ENCODE peak calls at places on chromosome 10, in five cellular contexts. O is HL-60, B is MCF 10A, R is AG04450, K is endothelial cell. Z is an unnamed sample.

GRCh38 chr10:88879754-88880286 is at the start of gene STAMBPL1:
- DNase-seq in O (peak), B (peak), R (no peak), K (peak), Z (no peak)

GRCh38 chr10:102595914-102596313 is 48.4 kb upstream of the TRIM8 start:
- DNase-seq in O (no peak), B (no peak), R (no peak), K (no peak), Z (no peak)

GRCh38 chr10:36033808-36034207 is 391.7 kb upstream of the FZD8 start:
- DNase-seq in O (no peak), B (no peak), R (no peak), K (no peak), Z (no peak)

GRCh38 chr10:84424731-84425165 is 96.4 kb downstream of the CCSER2 start:
- DNase-seq in O (no peak), B (peak), R (peak), K (peak), Z (no peak)

GRCh38 chr10:78914502-78915330 is 154.1 kb upstream of the ZMIZ1 start:
- DNase-seq in O (no peak), B (no peak), R (no peak), K (no peak), Z (no peak)

GRCh38 chr10:64170791-64171190 is 649.6 kb downstream of the REEP3 start:
- DNase-seq in O (no peak), B (no peak), R (no peak), K (no peak), Z (no peak)

GRCh38 chr10:78333362-78334143 is 299.9 kb downstream of the RPS24 start:
- DNase-seq in O (no peak), B (no peak), R (no peak), K (no peak), Z (no peak)

GRCh38 chr10:125448596-125448995 is 234.4 kb downstream of the TEX36 start:
- DNase-seq in O (no peak), B (peak), R (no peak), K (peak), Z (no peak)

GRCh38 chr10:117476716-117477115 is 65.8 kb upstream of the EMX2 start:
- DNase-seq in O (no peak), B (no peak), R (no peak), K (no peak), Z (no peak)

DNA sequence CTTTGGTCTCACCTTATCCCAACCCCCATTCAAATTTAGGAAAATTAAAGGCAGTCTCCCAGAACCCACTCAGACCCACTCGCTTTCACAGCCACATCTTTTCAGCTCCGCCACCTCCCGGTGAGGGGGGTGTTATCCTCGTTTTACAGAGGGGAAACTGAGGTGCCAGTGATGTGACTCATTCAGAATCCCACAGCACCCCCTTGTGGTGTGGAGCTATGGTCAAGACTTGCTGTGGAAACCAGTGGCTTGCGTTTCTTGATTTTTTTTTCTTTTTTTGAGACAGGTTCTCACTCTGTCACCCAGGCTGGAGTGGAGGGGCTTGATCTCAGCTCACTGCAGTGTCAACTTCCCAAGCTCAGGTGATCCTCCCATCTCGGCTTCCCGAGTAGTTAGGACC is 27.6 kb downstream of the SLC35G1 start:
- DNase-seq in O (peak), B (peak), R (no peak), K (peak), Z (no peak)
- TF ChIP-seq CTCF in O (no peak), B (peak), R (peak), K (peak), Z (peak)

GRCh38 chr10:106571216-106571954 is 593.1 kb downstream of the SORCS1 start:
- DNase-seq in O (no peak), B (peak), R (no peak), K (peak), Z (no peak)
- TF ChIP-seq CTCF in O (no peak), B (peak), R (peak), K (peak), Z (no peak)

DNA sequence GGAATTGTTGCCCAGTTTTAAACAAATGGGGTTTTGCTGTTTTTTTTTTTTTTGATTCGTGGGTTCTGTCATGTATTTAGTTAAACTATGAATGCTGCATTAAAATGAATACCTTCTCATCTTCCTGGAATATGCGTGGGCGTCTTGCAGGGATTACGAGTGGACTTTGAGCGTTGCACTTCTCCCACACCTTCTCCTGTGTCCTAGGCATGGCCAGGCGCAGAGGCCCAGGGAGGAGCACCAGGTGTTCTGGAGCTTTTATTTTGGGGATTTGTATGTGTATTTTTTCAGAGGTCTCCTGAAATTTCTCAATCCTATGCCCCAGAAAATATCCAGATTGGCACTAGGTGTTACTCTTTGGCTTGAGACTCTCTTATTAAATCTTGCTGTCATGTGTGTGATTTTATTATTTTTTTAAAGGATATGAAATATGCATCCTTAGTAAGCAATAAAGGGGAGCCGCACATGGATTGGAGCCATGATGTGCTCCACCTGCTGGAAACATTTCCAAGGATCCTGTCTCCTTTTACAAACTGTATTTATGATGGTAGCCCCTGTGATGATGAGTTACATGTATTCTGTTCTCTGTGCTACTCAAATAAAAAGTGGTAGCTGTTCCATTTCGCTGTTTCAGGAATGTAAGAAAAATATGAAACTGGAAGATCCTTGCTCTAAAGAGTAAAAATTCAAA is 482.2 kb upstream of the KLF6 start:
- DNase-seq in O (no peak), B (peak), R (no peak), K (no peak), Z (no peak)
- TF ChIP-seq CTCF in O (no peak), B (peak), R (peak), K (no peak), Z (no peak)

GRCh38 chr10:58412502-58412961 is 27.3 kb downstream of the TFAM start:
- DNase-seq in O (no peak), B (peak), R (peak), K (no peak), Z (no peak)
- TF ChIP-seq CTCF in O (no peak), B (no peak), R (peak), K (no peak), Z (no peak)

GRCh38 chr10:124418726-124419501 is at the start of gene OAT:
- DNase-seq in O (peak), B (peak), R (peak), K (peak), Z (peak)
- TF ChIP-seq CTCF in O (no peak), B (no peak), R (peak), K (no peak), Z (no peak)

GRCh38 chr10:12473491-12473890 is 124.1 kb downstream of the CAMK1D start:
- DNase-seq in O (no peak), B (no peak), R (no peak), K (no peak), Z (no peak)
- TF ChIP-seq CTCF in O (no peak), B (no peak), R (no peak), K (no peak), Z (no peak)

DNA sequence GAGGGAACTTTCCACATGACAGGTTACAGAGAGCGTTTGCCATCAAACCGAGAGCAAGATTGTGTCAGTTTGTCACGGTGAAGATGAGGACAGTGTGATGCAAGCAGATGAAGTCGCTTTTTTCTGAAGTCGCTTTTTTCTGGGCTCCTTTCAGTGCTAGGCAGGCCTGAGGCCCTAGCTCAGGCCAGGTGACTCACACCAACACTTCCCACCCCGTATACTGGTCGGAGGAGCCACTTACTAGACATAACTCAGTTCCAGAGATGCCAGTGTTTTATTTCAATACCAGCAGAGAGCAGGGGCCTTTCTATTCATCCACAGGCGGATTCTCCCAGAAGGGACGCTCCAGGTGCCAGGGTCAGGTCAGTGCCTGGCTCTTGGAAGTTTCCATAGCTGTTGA is 58.9 kb downstream of the SFMBT2 start:
- DNase-seq in O (no peak), B (peak), R (no peak), K (no peak), Z (no peak)
- TF ChIP-seq CTCF in O (no peak), B (no peak), R (no peak), K (no peak), Z (no peak)

GRCh38 chr10:19811517-19811916 is 4.7 kb upstream of the PLXDC2 start:
- DNase-seq in O (no peak), B (peak), R (no peak), K (peak), Z (no peak)
- TF ChIP-seq CTCF in O (no peak), B (peak), R (peak), K (no peak), Z (peak)

DNA sequence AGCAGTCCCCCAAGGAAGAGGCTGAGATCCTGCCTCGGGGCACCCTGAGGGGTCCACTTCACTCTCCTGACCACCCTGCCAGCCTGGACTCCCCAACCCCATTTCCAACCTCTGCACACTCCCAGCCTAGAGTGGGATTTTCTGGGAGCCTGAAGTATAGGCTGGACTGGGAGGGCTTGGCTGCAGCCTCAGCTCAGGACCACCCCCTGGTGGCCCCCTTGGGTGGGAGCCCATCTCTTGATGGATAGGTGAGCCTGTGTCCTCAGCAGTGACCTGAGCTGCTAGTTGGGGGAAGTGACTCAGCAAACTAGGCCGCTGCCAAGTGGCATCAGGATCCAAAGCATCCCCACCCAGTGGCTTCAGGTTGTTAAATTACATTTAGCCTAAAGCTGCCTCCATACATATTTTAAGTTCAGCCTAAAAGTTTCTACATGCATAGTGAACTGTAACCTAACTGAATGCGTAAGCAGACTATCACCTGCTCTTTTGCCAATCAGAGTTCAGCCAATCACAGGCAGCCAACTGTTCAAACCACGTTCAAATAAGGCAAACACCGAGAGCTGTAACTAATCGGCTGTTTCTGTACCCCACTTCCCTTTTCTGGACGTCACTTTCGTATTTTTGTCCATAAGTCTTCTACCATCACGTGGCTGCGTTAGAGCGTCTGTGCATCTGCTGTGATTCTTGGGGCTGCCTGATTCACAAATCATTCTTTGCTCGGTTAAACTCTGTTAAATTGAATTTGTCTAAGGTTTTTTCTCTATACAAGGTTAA is 144.0 kb downstream of the PLPP4 start:
- DNase-seq in O (no peak), B (peak), R (no peak), K (peak), Z (no peak)
- TF ChIP-seq CTCF in O (no peak), B (peak), R (no peak), K (peak), Z (peak)

GRCh38 chr10:126813432-126813831 is 91.8 kb upstream of the DOCK1 start:
- DNase-seq in O (no peak), B (no peak), R (no peak), K (no peak), Z (no peak)
- TF ChIP-seq CTCF in O (no peak), B (no peak), R (no peak), K (no peak), Z (no peak)

Z was measured in CD14-positive monocyte.